ENCODE peak calls at places on chromosome 15, in six cellular contexts. One of them, this sample, is unnamed.

GRCh38 chr15:20106026-20106425 is 435.6 kb downstream of the GOLGA6L6 start:
- DNase-seq in AG09319: no peak
- DNase-seq in stimulated activated CD4-positive, alpha-beta T cell treated with anti-CD3 and anti-CD28 coated beads, Interleukin-4, amount 100 ng/mL, for 24 hours: no peak
- DNase-seq in OCI-LY7: no peak
- DNase-seq in SW480: peak; percentile 0
- DNase-seq in AG09309: no peak
- DNase-seq in this sample: no peak

GRCh38 chr15:58854598-58854997 is 78.9 kb downstream of the SLTM start:
- DNase-seq in stimulated activated CD4-positive, alpha-beta T cell treated with anti-CD3 and anti-CD28 coated beads, Interleukin-4, amount 100 ng/mL, for 24 hours: no peak
- DNase-seq in SW480: no peak
- DNase-seq in OCI-LY7: no peak
- DNase-seq in AG09319: no peak
- DNase-seq in AG09309: no peak
- DNase-seq in this sample: no peak

GRCh38 chr15:61906961-61907752 is 153.1 kb downstream of the VPS13C start:
- DNase-seq in SW480: no peak
- DNase-seq in OCI-LY7: no peak
- DNase-seq in stimulated activated CD4-positive, alpha-beta T cell treated with anti-CD3 and anti-CD28 coated beads, Interleukin-4, amount 100 ng/mL, for 24 hours: no peak
- DNase-seq in AG09319: no peak
- DNase-seq in AG09309: no peak
- DNase-seq in this sample: no peak

GRCh38 chr15:88834211-88834812 is 31.1 kb downstream of the ACAN start:
- DNase-seq in SW480: no peak
- DNase-seq in AG09319: peak; percentile 14
- DNase-seq in OCI-LY7: peak; percentile 16
- DNase-seq in stimulated activated CD4-positive, alpha-beta T cell treated with anti-CD3 and anti-CD28 coated beads, Interleukin-4, amount 100 ng/mL, for 24 hours: peak; percentile 9
- DNase-seq in AG09309: peak; percentile 16
- DNase-seq in this sample: peak; percentile 57

GRCh38 chr15:90400759-90401314 is 12.8 kb downstream of the IQGAP1 start:
- DNase-seq in stimulated activated CD4-positive, alpha-beta T cell treated with anti-CD3 and anti-CD28 coated beads, Interleukin-4, amount 100 ng/mL, for 24 hours: peak; percentile 70
- DNase-seq in SW480: peak; percentile 94
- DNase-seq in AG09319: peak; percentile 87
- DNase-seq in AG09309: peak; percentile 85
- DNase-seq in OCI-LY7: peak; percentile 79
- DNase-seq in this sample: peak; percentile 94

GRCh38 chr15:73930790-73931281 is 4.6 kb downstream of the LOXL1 start:
- DNase-seq in SW480: no peak
- DNase-seq in AG09309: no peak
- DNase-seq in stimulated activated CD4-positive, alpha-beta T cell treated with anti-CD3 and anti-CD28 coated beads, Interleukin-4, amount 100 ng/mL, for 24 hours: no peak
- DNase-seq in AG09319: peak; percentile 73
- DNase-seq in OCI-LY7: no peak
- DNase-seq in this sample: no peak

GRCh38 chr15:74240002-74240568 is 4.0 kb downstream of the CCDC33 start:
- DNase-seq in SW480: peak; percentile 83
- DNase-seq in stimulated activated CD4-positive, alpha-beta T cell treated with anti-CD3 and anti-CD28 coated beads, Interleukin-4, amount 100 ng/mL, for 24 hours: no peak
- DNase-seq in AG09319: peak; percentile 52
- DNase-seq in OCI-LY7: no peak
- DNase-seq in AG09309: peak; percentile 45
- DNase-seq in this sample: peak; percentile 72

GRCh38 chr15:25807063-25807462 is 56.1 kb downstream of the ATP10A start:
- DNase-seq in SW480: no peak
- DNase-seq in AG09319: no peak
- DNase-seq in OCI-LY7: no peak
- DNase-seq in stimulated activated CD4-positive, alpha-beta T cell treated with anti-CD3 and anti-CD28 coated beads, Interleukin-4, amount 100 ng/mL, for 24 hours: no peak
- DNase-seq in AG09309: no peak
- DNase-seq in this sample: no peak

GRCh38 chr15:88071141-88071540 is 185.4 kb downstream of the NTRK3 start:
- DNase-seq in AG09319: no peak
- DNase-seq in AG09309: no peak
- DNase-seq in SW480: no peak
- DNase-seq in OCI-LY7: no peak
- DNase-seq in stimulated activated CD4-positive, alpha-beta T cell treated with anti-CD3 and anti-CD28 coated beads, Interleukin-4, amount 100 ng/mL, for 24 hours: no peak
- DNase-seq in this sample: no peak

GRCh38 chr15:81336568-81336967 is 12.6 kb upstream of the STARD5 start:
- DNase-seq in SW480: no peak
- DNase-seq in OCI-LY7: peak; percentile 69
- DNase-seq in AG09319: no peak
- DNase-seq in AG09309: no peak
- DNase-seq in stimulated activated CD4-positive, alpha-beta T cell treated with anti-CD3 and anti-CD28 coated beads, Interleukin-4, amount 100 ng/mL, for 24 hours: peak; percentile 41
- DNase-seq in this sample: peak; percentile 21

GRCh38 chr15:100902436-100903190 is 16.5 kb upstream of the LRRK1 start:
- DNase-seq in AG09319: peak; percentile 67
- DNase-seq in stimulated activated CD4-positive, alpha-beta T cell treated with anti-CD3 and anti-CD28 coated beads, Interleukin-4, amount 100 ng/mL, for 24 hours: no peak
- DNase-seq in AG09309: peak; percentile 56
- DNase-seq in SW480: no peak
- DNase-seq in OCI-LY7: peak; percentile 30
- DNase-seq in this sample: no peak

GRCh38 chr15:52922871-52923270 is 132.7 kb upstream of the ONECUT1 start:
- DNase-seq in stimulated activated CD4-positive, alpha-beta T cell treated with anti-CD3 and anti-CD28 coated beads, Interleukin-4, amount 100 ng/mL, for 24 hours: no peak
- DNase-seq in SW480: no peak
- DNase-seq in AG09319: no peak
- DNase-seq in AG09309: no peak
- DNase-seq in OCI-LY7: no peak
- DNase-seq in this sample: no peak

GRCh38 chr15:31487811-31488436 is 161.3 kb downstream of the KLF13 start:
- DNase-seq in AG09319: no peak
- DNase-seq in OCI-LY7: peak; percentile 61
- DNase-seq in stimulated activated CD4-positive, alpha-beta T cell treated with anti-CD3 and anti-CD28 coated beads, Interleukin-4, amount 100 ng/mL, for 24 hours: peak; percentile 20
- DNase-seq in AG09309: peak; percentile 16
- DNase-seq in SW480: peak; percentile 10
- DNase-seq in this sample: no peak

GRCh38 chr15:75151214-75152128 is 50.2 kb upstream of the C15orf39 start:
- DNase-seq in AG09319: no peak
- DNase-seq in OCI-LY7: no peak
- DNase-seq in AG09309: no peak
- DNase-seq in SW480: no peak
- DNase-seq in stimulated activated CD4-positive, alpha-beta T cell treated with anti-CD3 and anti-CD28 coated beads, Interleukin-4, amount 100 ng/mL, for 24 hours: no peak
- DNase-seq in this sample: no peak

GRCh38 chr15:71295242-71296031 is 180.2 kb downstream of the THSD4 start:
- DNase-seq in AG09319: peak; percentile 95
- DNase-seq in OCI-LY7: no peak
- DNase-seq in stimulated activated CD4-positive, alpha-beta T cell treated with anti-CD3 and anti-CD28 coated beads, Interleukin-4, amount 100 ng/mL, for 24 hours: no peak
- DNase-seq in AG09309: peak; percentile 99
- DNase-seq in SW480: peak; percentile 94
- DNase-seq in this sample: peak; percentile 97

GRCh38 chr15:25800761-25801515 is 62.2 kb downstream of the ATP10A start:
- DNase-seq in SW480: no peak
- DNase-seq in AG09309: no peak
- DNase-seq in AG09319: no peak
- DNase-seq in OCI-LY7: no peak
- DNase-seq in stimulated activated CD4-positive, alpha-beta T cell treated with anti-CD3 and anti-CD28 coated beads, Interleukin-4, amount 100 ng/mL, for 24 hours: no peak
- DNase-seq in this sample: no peak

GRCh38 chr15:64521726-64522164 is 61.4 kb downstream of the ZNF609 start:
- DNase-seq in OCI-LY7: no peak
- DNase-seq in stimulated activated CD4-positive, alpha-beta T cell treated with anti-CD3 and anti-CD28 coated beads, Interleukin-4, amount 100 ng/mL, for 24 hours: no peak
- DNase-seq in AG09319: peak; percentile 32
- DNase-seq in AG09309: peak; percentile 16
- DNase-seq in SW480: peak; percentile 52
- DNase-seq in this sample: peak; percentile 81

GRCh38 chr15:89998141-89998661 is 2.9 kb upstream of the ZNF710 start:
- DNase-seq in AG09319: no peak
- DNase-seq in OCI-LY7: no peak
- DNase-seq in stimulated activated CD4-positive, alpha-beta T cell treated with anti-CD3 and anti-CD28 coated beads, Interleukin-4, amount 100 ng/mL, for 24 hours: no peak
- DNase-seq in SW480: peak; percentile 80
- DNase-seq in AG09309: no peak
- DNase-seq in this sample: peak; percentile 91

GRCh38 chr15:67547836-67548531 is 5.5 kb downstream of the MAP2K5 start:
- DNase-seq in AG09319: no peak
- DNase-seq in OCI-LY7: no peak
- DNase-seq in AG09309: no peak
- DNase-seq in SW480: no peak
- DNase-seq in stimulated activated CD4-positive, alpha-beta T cell treated with anti-CD3 and anti-CD28 coated beads, Interleukin-4, amount 100 ng/mL, for 24 hours: no peak
- DNase-seq in this sample: no peak

GRCh38 chr15:31163769-31164572 is 62.4 kb upstream of the TRPM1 start:
- DNase-seq in OCI-LY7: no peak
- DNase-seq in AG09309: no peak
- DNase-seq in stimulated activated CD4-positive, alpha-beta T cell treated with anti-CD3 and anti-CD28 coated beads, Interleukin-4, amount 100 ng/mL, for 24 hours: no peak
- DNase-seq in SW480: no peak
- DNase-seq in AG09319: no peak
- DNase-seq in this sample: no peak

GRCh38 chr15:39491917-39492490 is 88.9 kb upstream of the THBS1 start:
- DNase-seq in OCI-LY7: no peak
- DNase-seq in AG09319: no peak
- DNase-seq in stimulated activated CD4-positive, alpha-beta T cell treated with anti-CD3 and anti-CD28 coated beads, Interleukin-4, amount 100 ng/mL, for 24 hours: no peak
- DNase-seq in AG09309: no peak
- DNase-seq in SW480: no peak
- DNase-seq in this sample: no peak